ENCODE peak calls at places on chromosomes 16 and 17, in five cellular contexts. F is ascending aorta; M is EL; A is fibroblast of the aortic adventitia; B is stimulated activated naive CD8-positive, alpha-beta T cell treated with anti-CD3 and anti-CD28 coated beads, Interleukin-15, amount 100 ng/mL, for 72 hours. T is an unnamed sample.

GRCh38 chr17:65750678-65751077 is 189.2 kb upstream of the AXIN2 start:
- DNase-seq in F (no peak), M (peak), A (peak), B (peak), T (no peak)

GRCh38 chr17:3529817-3530741 is 27.5 kb downstream of the TRPV3 start:
- DNase-seq in F (no peak), M (no peak), A (peak), B (no peak), T (peak)

GRCh38 chr17:78692460-78693010 is 89.5 kb downstream of the CYTH1 start:
- DNase-seq in F (no peak), M (no peak), A (no peak), B (no peak), T (no peak)

GRCh38 chr16:67339453-67339852 is 12.8 kb downstream of the LRRC36 start:
- DNase-seq in F (no peak), M (peak), A (peak), B (no peak), T (no peak)

GRCh38 chr17:6524520-6524919 is 31.8 kb downstream of the PITPNM3 start:
- DNase-seq in F (no peak), M (peak), A (no peak), B (no peak), T (no peak)

GRCh38 chr16:17566075-17566474 is 95.3 kb upstream of the XYLT1 start:
- DNase-seq in F (no peak), M (no peak), A (no peak), B (no peak), T (no peak)

GRCh38 chr16:89395150-89396142 is 94.9 kb downstream of the ANKRD11 start:
- DNase-seq in F (peak), M (peak), A (peak), B (no peak), T (peak)

GRCh38 chr17:50267074-50267841 is 7.0 kb upstream of the TMEM92 start:
- DNase-seq in F (no peak), M (peak), A (peak), B (no peak), T (no peak)

GRCh38 chr17:18267366-18267765 is 6.9 kb downstream of the MIEF2 start:
- DNase-seq in F (no peak), M (no peak), A (no peak), B (no peak), T (no peak)

GRCh38 chr17:43669971-43670644 is 8.4 kb upstream of the MEOX1 start:
- DNase-seq in F (no peak), M (no peak), A (no peak), B (no peak), T (no peak)

GRCh38 chr16:58348986-58349385 is 43.3 kb upstream of the GINS3 start:
- DNase-seq in F (no peak), M (peak), A (peak), B (no peak), T (no peak)

GRCh38 chr17:81348097-81349055 is 46.9 kb upstream of the BAHCC1 start:
- DNase-seq in F (no peak), M (no peak), A (no peak), B (no peak), T (no peak)

GRCh38 chr17:43888548-43888947 is 18.8 kb downstream of the MPP2 start:
- DNase-seq in F (no peak), M (no peak), A (no peak), B (no peak), T (no peak)

GRCh38 chr17:28926786-28927185 is 23.9 kb upstream of the DHRS13 start:
- DNase-seq in F (no peak), M (no peak), A (no peak), B (no peak), T (no peak)

GRCh38 chr16:29784901-29785500 is 5.5 kb upstream of the KIF22 start:
- DNase-seq in F (no peak), M (peak), A (peak), B (peak), T (no peak)

GRCh38 chr17:80426671-80427326 is 11.8 kb downstream of the ENDOV start:
- DNase-seq in F (no peak), M (peak), A (peak), B (peak), T (peak)

GRCh38 chr17:66835476-66835875 is 559 bp downstream of the CACNG5 start:
- DNase-seq in F (no peak), M (no peak), A (no peak), B (no peak), T (no peak)

GRCh38 chr16:52709286-52709685 is 162.3 kb upstream of the TOX3 start:
- DNase-seq in F (no peak), M (no peak), A (no peak), B (no peak), T (no peak)

GRCh38 chr16:9503251-9503986 is 412.0 kb downstream of the HAPSTR1 start:
- DNase-seq in F (no peak), M (no peak), A (no peak), B (no peak), T (no peak)

GRCh38 chr17:75535119-75535537 is 9.6 kb downstream of the LLGL2 start:
- DNase-seq in F (no peak), M (no peak), A (no peak), B (peak), T (no peak)

GRCh38 chr16:74448990-74449389 is 27.7 kb upstream of the CLEC18B start:
- DNase-seq in F (peak), M (peak), A (peak), B (no peak), T (no peak)

GRCh38 chr16:81544691-81545365 is 100.2 kb downstream of the CMIP start:
- DNase-seq in F (no peak), M (no peak), A (peak), B (no peak), T (no peak)

GRCh38 chr17:43665387-43666101 is 3.8 kb upstream of the MEOX1 start:
- DNase-seq in F (no peak), M (no peak), A (no peak), B (no peak), T (no peak)

GRCh38 chr17:1060991-1061390 is 64.1 kb downstream of the TIMM22 start:
- DNase-seq in F (peak), M (peak), A (peak), B (peak), T (no peak)

GRCh38 chr16:83402160-83402794 is 405.5 kb upstream of the HSBP1 start:
- DNase-seq in F (no peak), M (peak), A (peak), B (no peak), T (no peak)

GRCh38 chr16:66228791-66229190 is 137.7 kb upstream of the CDH5 start:
- DNase-seq in F (no peak), M (no peak), A (peak), B (no peak), T (no peak)

GRCh38 chr17:69763503-69763902 is 311.5 kb upstream of the KCNJ16 start:
- DNase-seq in F (no peak), M (peak), A (peak), B (no peak), T (no peak)

GRCh38 chr17:63356275-63356905 is 89.7 kb downstream of the CYB561 start:
- DNase-seq in F (no peak), M (peak), A (peak), B (no peak), T (no peak)

GRCh38 chr16:15830832-15831451 is 25.9 kb downstream of the MYH11 start:
- DNase-seq in F (no peak), M (no peak), A (no peak), B (no peak), T (no peak)

GRCh38 chr17:46818319-46818928 is at the start of gene WNT3:
- DNase-seq in F (no peak), M (peak), A (no peak), B (peak), T (no peak)

GRCh38 chr17:83103938-83104311 is 24.5 kb downstream of the METRNL start:
- DNase-seq in F (no peak), M (no peak), A (no peak), B (no peak), T (no peak)

GRCh38 chr17:36721560-36722120 is 120.3 kb downstream of the MRM1 start:
- DNase-seq in F (no peak), M (no peak), A (peak), B (no peak), T (peak)

GRCh38 chr17:18064053-18064452 is 23.7 kb upstream of the DRG2 start:
- DNase-seq in F (no peak), M (no peak), A (no peak), B (no peak), T (no peak)

GRCh38 chr17:13925579-13925978 is 143.7 kb upstream of the COX10 start:
- DNase-seq in F (no peak), M (peak), A (no peak), B (no peak), T (no peak)

GRCh38 chr17:39676198-39676819 is 8.1 kb downstream of the PNMT start:
- DNase-seq in F (peak), M (no peak), A (no peak), B (peak), T (no peak)